ENCODE peak calls at places on chromosomes 5 and 9, in four cellular contexts. One of them, this sample, is unnamed.

GRCh38 chr9:125074976-125075375 is 68.4 kb downstream of the SCAI start:
- DNase-seq in A549: no peak
- DNase-seq in SK-N-SH: no peak
- DNase-seq in breast epithelium: no peak
- DNase-seq in this sample: no peak

GRCh38 chr9:3271581-3271980 is 254.2 kb downstream of the RFX3 start:
- DNase-seq in A549: no peak
- DNase-seq in breast epithelium: no peak
- DNase-seq in SK-N-SH: no peak
- DNase-seq in this sample: no peak

GRCh38 chr5:21452429-21452828 is 1400.7 kb downstream of the CDH12 start:
- DNase-seq in breast epithelium: no peak
- DNase-seq in SK-N-SH: no peak
- DNase-seq in A549: no peak
- DNase-seq in this sample: peak; percentile 37

GRCh38 chr5:124180523-124181461 is 565.6 kb downstream of the ZNF608 start:
- DNase-seq in SK-N-SH: no peak
- DNase-seq in A549: no peak
- DNase-seq in breast epithelium: no peak
- DNase-seq in this sample: no peak

GRCh38 chr5:167730121-167730520 is 561.3 kb upstream of the WWC1 start:
- DNase-seq in breast epithelium: no peak
- DNase-seq in SK-N-SH: no peak
- DNase-seq in A549: peak; percentile 36
- DNase-seq in this sample: peak; percentile 63

GRCh38 chr9:134182554-134183219 is 18.3 kb upstream of the RNU6ATAC start:
- DNase-seq in breast epithelium: no peak
- DNase-seq in A549: peak; percentile 29
- DNase-seq in SK-N-SH: no peak
- DNase-seq in this sample: no peak

GRCh38 chr5:143139585-143139984 is 263.9 kb downstream of the NR3C1 start:
- DNase-seq in A549: no peak
- DNase-seq in breast epithelium: no peak
- DNase-seq in SK-N-SH: no peak
- DNase-seq in this sample: no peak

GRCh38 chr5:90096415-90097081 is 313.0 kb downstream of the CETN3 start:
- DNase-seq in A549: peak; percentile 62
- DNase-seq in SK-N-SH: no peak
- DNase-seq in breast epithelium: no peak
- DNase-seq in this sample: peak; percentile 66

GRCh38 chr9:121744002-121744686 is 92.7 kb downstream of the DAB2IP start:
- DNase-seq in breast epithelium: peak; percentile 85
- DNase-seq in SK-N-SH: peak; percentile 68
- DNase-seq in A549: peak; percentile 62
- DNase-seq in this sample: peak; percentile 44

GRCh38 chr9:135391759-135392158 is 87.8 kb upstream of the PPP1R26 start:
- DNase-seq in breast epithelium: no peak
- DNase-seq in A549: no peak
- DNase-seq in SK-N-SH: no peak
- DNase-seq in this sample: no peak

GRCh38 chr5:55278778-55279177 is 28.7 kb downstream of the DHX29 start:
- DNase-seq in SK-N-SH: no peak
- DNase-seq in A549: no peak
- DNase-seq in breast epithelium: no peak
- DNase-seq in this sample: no peak

GRCh38 chr5:77398896-77399295 is 93.2 kb downstream of the WDR41 start:
- DNase-seq in A549: no peak
- DNase-seq in breast epithelium: no peak
- DNase-seq in SK-N-SH: no peak
- DNase-seq in this sample: no peak

GRCh38 chr9:106718996-106719395 is 144.0 kb upstream of the ZNF462 start:
- DNase-seq in A549: no peak
- DNase-seq in breast epithelium: no peak
- DNase-seq in SK-N-SH: no peak
- DNase-seq in this sample: no peak

GRCh38 chr9:134770972-134771971 is 109.3 kb upstream of the FCN2 start:
- DNase-seq in SK-N-SH: no peak
- DNase-seq in A549: no peak
- DNase-seq in breast epithelium: no peak
- DNase-seq in this sample: no peak

GRCh38 chr5:42419294-42419693 is 3.9 kb upstream of the GHR start:
- DNase-seq in SK-N-SH: no peak
- DNase-seq in breast epithelium: no peak
- DNase-seq in A549: no peak
- DNase-seq in this sample: no peak

GRCh38 chr9:127919253-127919815 is 2.5 kb upstream of the ST6GALNAC4 start:
- DNase-seq in SK-N-SH: no peak
- DNase-seq in A549: peak; percentile 98
- DNase-seq in breast epithelium: peak; percentile 84
- DNase-seq in this sample: no peak

GRCh38 chr5:1229822-1230221 is 4.6 kb downstream of the SLC6A18 start:
- DNase-seq in A549: no peak
- DNase-seq in breast epithelium: no peak
- DNase-seq in SK-N-SH: no peak
- DNase-seq in this sample: no peak

GRCh38 chr5:37768362-37768761 is 71.5 kb downstream of the GDNF start:
- DNase-seq in SK-N-SH: no peak
- DNase-seq in A549: no peak
- DNase-seq in breast epithelium: no peak
- DNase-seq in this sample: no peak

GRCh38 chr9:19087601-19088000 is 15.1 kb downstream of the HAUS6 start:
- DNase-seq in A549: peak; percentile 38
- DNase-seq in breast epithelium: no peak
- DNase-seq in SK-N-SH: no peak
- DNase-seq in this sample: no peak
- H3K27ac ChIP-seq in A549: peak overlapping the region; percentile 40
- H3K27ac ChIP-seq in breast epithelium: no peak overlapping the region
- H3K27ac ChIP-seq in SK-N-SH: no peak overlapping the region
- H3K27ac ChIP-seq in this sample: no peak overlapping the region

GRCh38 chr5:50874985-50875330 is 208.5 kb downstream of the PARP8 start:
- DNase-seq in A549: no peak
- DNase-seq in SK-N-SH: no peak
- DNase-seq in breast epithelium: no peak
- DNase-seq in this sample: no peak
- H3K4me3 ChIP-seq in A549: no peak overlapping the region
- H3K4me3 ChIP-seq in SK-N-SH: no peak overlapping the region
- H3K4me3 ChIP-seq in breast epithelium: no peak overlapping the region
- H3K4me3 ChIP-seq in this sample: no peak overlapping the region

GRCh38 chr5:4862500-4862899 is 277.6 kb upstream of the ADAMTS16 start:
- DNase-seq in A549: peak; percentile 50
- DNase-seq in breast epithelium: no peak
- DNase-seq in SK-N-SH: peak; percentile 41
- DNase-seq in this sample: peak; percentile 54
- TF ChIP-seq CTCF in A549: peak; percentile 70
- TF ChIP-seq CTCF in breast epithelium: peak; percentile 39
- TF ChIP-seq CTCF in SK-N-SH: peak; percentile 84
- TF ChIP-seq CTCF in this sample: peak; percentile 69

DNA sequence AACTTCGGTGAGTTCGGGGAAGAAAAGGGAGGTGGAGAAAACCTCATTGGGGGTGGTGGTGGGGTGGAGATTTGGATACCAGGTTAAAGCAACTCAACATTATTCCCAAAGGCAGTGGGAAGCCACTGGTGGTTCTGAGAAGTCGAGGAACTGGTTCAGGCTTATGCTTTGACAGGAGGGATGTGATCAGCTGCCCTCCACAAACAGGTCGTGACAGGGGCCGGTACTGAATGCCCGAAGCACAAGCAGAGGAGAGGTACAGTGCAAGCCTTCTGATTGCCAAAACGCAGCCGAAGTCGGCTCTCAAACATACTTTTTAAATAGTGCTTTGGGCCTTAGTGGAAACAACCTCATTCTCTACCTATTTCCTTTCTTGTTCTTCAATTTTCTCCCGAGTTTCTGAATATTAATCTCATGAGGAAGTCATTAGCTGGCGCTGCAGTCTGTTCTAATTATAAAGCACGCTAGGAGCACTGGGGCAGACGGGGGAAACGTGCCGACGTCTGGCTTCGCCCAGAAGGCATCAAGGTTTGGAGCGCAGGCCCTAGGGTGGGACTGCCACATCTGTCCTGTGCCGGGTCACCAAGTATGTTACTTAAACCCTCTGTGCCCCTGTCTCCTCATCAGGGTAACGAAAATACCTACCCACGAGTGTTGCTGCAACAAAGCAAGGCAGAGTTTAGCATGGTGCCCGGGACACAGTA is 27.3 kb downstream of the SHB start:
- DNase-seq in breast epithelium: no peak
- DNase-seq in A549: no peak
- DNase-seq in SK-N-SH: no peak
- DNase-seq in this sample: no peak
- H3K27ac ChIP-seq in breast epithelium: no peak overlapping the region
- H3K27ac ChIP-seq in A549: no peak overlapping the region
- H3K27ac ChIP-seq in SK-N-SH: peak overlapping the region; percentile 97
- H3K27ac ChIP-seq in this sample: no peak overlapping the region

GRCh38 chr9:97830884-97831829 is 21.9 kb upstream of the FOXE1 start:
- DNase-seq in breast epithelium: no peak
- DNase-seq in SK-N-SH: no peak
- DNase-seq in A549: no peak
- DNase-seq in this sample: no peak
- H3K4me3 ChIP-seq in breast epithelium: no peak overlapping the region
- H3K4me3 ChIP-seq in SK-N-SH: no peak overlapping the region
- H3K4me3 ChIP-seq in A549: no peak overlapping the region
- H3K4me3 ChIP-seq in this sample: no peak overlapping the region

DNA sequence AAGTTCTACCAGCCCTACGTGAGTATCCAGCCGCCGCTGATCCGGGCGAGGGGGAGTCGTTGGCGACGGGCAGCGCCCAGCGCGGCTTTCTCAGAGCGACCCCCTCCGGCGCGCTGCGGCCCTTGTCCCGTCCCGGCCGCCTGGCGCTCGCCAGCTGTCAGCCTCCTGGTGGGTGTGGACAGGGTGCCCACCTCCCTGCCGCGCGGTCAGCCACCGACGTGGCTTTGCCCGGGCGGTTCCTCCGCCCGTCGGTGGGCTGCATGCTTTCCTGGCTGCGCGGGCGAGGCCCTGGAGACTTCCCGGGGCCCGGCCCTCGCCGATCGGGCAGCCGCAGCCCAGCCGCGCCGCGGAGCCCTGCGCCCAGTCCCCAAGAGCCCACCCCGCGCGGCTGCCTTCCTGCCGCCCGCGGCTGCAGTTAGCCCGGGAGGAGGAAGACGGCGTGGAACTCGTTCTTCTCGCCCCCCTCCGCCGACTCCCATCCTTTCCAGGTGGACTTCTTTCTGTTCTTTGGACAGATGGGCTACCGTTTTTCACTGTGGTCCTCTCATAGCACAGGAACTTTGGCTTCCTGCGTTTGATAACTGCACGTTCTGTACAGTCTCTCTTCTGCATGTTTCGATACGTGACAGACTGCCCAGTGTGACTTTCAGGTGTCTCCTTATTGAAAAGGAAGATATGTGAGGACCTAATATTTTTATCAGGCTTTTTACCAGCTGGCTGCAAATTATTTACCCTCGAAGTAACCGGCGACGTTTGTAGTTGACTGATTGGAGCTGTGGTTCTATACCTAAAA is 550 bp downstream of the AP3S1 start:
- DNase-seq in breast epithelium: no peak
- DNase-seq in SK-N-SH: peak; percentile 90
- DNase-seq in A549: peak; percentile 79
- DNase-seq in this sample: peak; percentile 56
- TF ChIP-seq CTCF in breast epithelium: no peak
- TF ChIP-seq CTCF in SK-N-SH: peak; percentile 41
- TF ChIP-seq CTCF in A549: peak; percentile 28
- TF ChIP-seq CTCF in this sample: peak; percentile 27

GRCh38 chr5:141823056-141823455 is 55.2 kb downstream of the PCDH1 start:
- DNase-seq in breast epithelium: no peak
- DNase-seq in SK-N-SH: no peak
- DNase-seq in A549: no peak
- DNase-seq in this sample: no peak
- H3K27ac ChIP-seq in breast epithelium: no peak overlapping the region
- H3K27ac ChIP-seq in SK-N-SH: no peak overlapping the region
- H3K27ac ChIP-seq in A549: peak overlapping the region; percentile 60
- H3K27ac ChIP-seq in this sample: no peak overlapping the region

GRCh38 chr9:37302277-37302676 is 120.2 kb upstream of the GRHPR start:
- DNase-seq in breast epithelium: no peak
- DNase-seq in A549: no peak
- DNase-seq in SK-N-SH: no peak
- DNase-seq in this sample: peak; percentile 74

GRCh38 chr9:37300620-37301368 is 121.7 kb upstream of the GRHPR start:
- DNase-seq in breast epithelium: no peak
- DNase-seq in SK-N-SH: no peak
- DNase-seq in A549: no peak
- DNase-seq in this sample: no peak

GRCh38 chr9:37297592-37297991 is 124.9 kb upstream of the GRHPR start:
- DNase-seq in A549: no peak
- DNase-seq in breast epithelium: no peak
- DNase-seq in SK-N-SH: no peak
- DNase-seq in this sample: no peak

GRCh38 chr9:37295796-37296195 is 126.7 kb upstream of the GRHPR start:
- DNase-seq in SK-N-SH: no peak
- DNase-seq in breast epithelium: no peak
- DNase-seq in A549: no peak
- DNase-seq in this sample: peak; percentile 46

GRCh38 chr9:37301369-37302172 is 120.9 kb upstream of the GRHPR start:
- DNase-seq in breast epithelium: no peak
- DNase-seq in A549: no peak
- DNase-seq in SK-N-SH: no peak
- DNase-seq in this sample: no peak
- H3K4me3 ChIP-seq in breast epithelium: no peak overlapping the region
- H3K4me3 ChIP-seq in A549: no peak overlapping the region
- H3K4me3 ChIP-seq in SK-N-SH: no peak overlapping the region
- H3K4me3 ChIP-seq in this sample: no peak overlapping the region

GRCh38 chr5:94157704-94158608 is 416.6 kb upstream of the POU5F2 start:
- DNase-seq in A549: no peak
- DNase-seq in SK-N-SH: no peak
- DNase-seq in breast epithelium: no peak
- DNase-seq in this sample: no peak

GRCh38 chr5:94154672-94155071 is 413.3 kb upstream of the POU5F2 start:
- DNase-seq in SK-N-SH: no peak
- DNase-seq in breast epithelium: no peak
- DNase-seq in A549: no peak
- DNase-seq in this sample: no peak

GRCh38 chr5:94153736-94154450 is 412.5 kb upstream of the POU5F2 start:
- DNase-seq in breast epithelium: no peak
- DNase-seq in SK-N-SH: no peak
- DNase-seq in A549: no peak
- DNase-seq in this sample: peak; percentile 9

GRCh38 chr5:94159144-94159543 is 417.7 kb upstream of the POU5F2 start:
- DNase-seq in breast epithelium: no peak
- DNase-seq in SK-N-SH: no peak
- DNase-seq in A549: no peak
- DNase-seq in this sample: peak; percentile 9
- TF ChIP-seq CTCF in breast epithelium: no peak
- TF ChIP-seq CTCF in SK-N-SH: peak; percentile 18
- TF ChIP-seq CTCF in A549: no peak
- TF ChIP-seq CTCF in this sample: peak; percentile 25

GRCh38 chr9:109935406-109936087 is 155.5 kb downstream of the PALM2AKAP2 start:
- DNase-seq in SK-N-SH: no peak
- DNase-seq in breast epithelium: no peak
- DNase-seq in A549: no peak
- DNase-seq in this sample: no peak
- H3K27ac ChIP-seq in SK-N-SH: no peak overlapping the region
- H3K27ac ChIP-seq in breast epithelium: no peak overlapping the region
- H3K27ac ChIP-seq in A549: no peak overlapping the region
- H3K27ac ChIP-seq in this sample: no peak overlapping the region